ENCODE peak calls at places on chromosome 7, in four cellular contexts. One of them, this sample, is unnamed.

GRCh38 chr7:27170936-27171635 is 3.0 kb downstream of the HOXA10 start:
- DNase-seq in stimulated activated CD4-positive, alpha-beta T cell treated with anti-CD3 and anti-CD28 coated beads, Interleukin-2, amount 100 ng/mL, for 48 hours: no peak
- DNase-seq in RKO: peak; percentile 71
- DNase-seq in hepatocyte: no peak
- DNase-seq in this sample: no peak

GRCh38 chr7:121288894-121289293 is 39.9 kb upstream of the WNT16 start:
- DNase-seq in RKO: peak; percentile 8
- DNase-seq in hepatocyte: no peak
- DNase-seq in stimulated activated CD4-positive, alpha-beta T cell treated with anti-CD3 and anti-CD28 coated beads, Interleukin-2, amount 100 ng/mL, for 48 hours: no peak
- DNase-seq in this sample: no peak

GRCh38 chr7:38463277-38464224 is 167.6 kb downstream of the AMPH start:
- DNase-seq in RKO: no peak
- DNase-seq in stimulated activated CD4-positive, alpha-beta T cell treated with anti-CD3 and anti-CD28 coated beads, Interleukin-2, amount 100 ng/mL, for 48 hours: peak; percentile 73
- DNase-seq in hepatocyte: peak; percentile 15
- DNase-seq in this sample: no peak

GRCh38 chr7:31058122-31058521 is 6.0 kb downstream of the ADCYAP1R1 start:
- DNase-seq in stimulated activated CD4-positive, alpha-beta T cell treated with anti-CD3 and anti-CD28 coated beads, Interleukin-2, amount 100 ng/mL, for 48 hours: no peak
- DNase-seq in hepatocyte: no peak
- DNase-seq in RKO: peak; percentile 72
- DNase-seq in this sample: no peak

GRCh38 chr7:30510124-30511074 is 5.8 kb upstream of the GGCT start:
- DNase-seq in hepatocyte: peak; percentile 50
- DNase-seq in RKO: peak; percentile 53
- DNase-seq in stimulated activated CD4-positive, alpha-beta T cell treated with anti-CD3 and anti-CD28 coated beads, Interleukin-2, amount 100 ng/mL, for 48 hours: peak; percentile 20
- DNase-seq in this sample: peak; percentile 47

GRCh38 chr7:2503056-2503941 is 16.3 kb upstream of the LFNG start:
- DNase-seq in hepatocyte: no peak
- DNase-seq in stimulated activated CD4-positive, alpha-beta T cell treated with anti-CD3 and anti-CD28 coated beads, Interleukin-2, amount 100 ng/mL, for 48 hours: no peak
- DNase-seq in RKO: no peak
- DNase-seq in this sample: no peak

GRCh38 chr7:129376778-129377700 is 57.2 kb upstream of the STRIP2 start:
- DNase-seq in hepatocyte: no peak
- DNase-seq in RKO: peak; percentile 41
- DNase-seq in stimulated activated CD4-positive, alpha-beta T cell treated with anti-CD3 and anti-CD28 coated beads, Interleukin-2, amount 100 ng/mL, for 48 hours: no peak
- DNase-seq in this sample: no peak

GRCh38 chr7:106316947-106317346 is 32.2 kb upstream of the NAMPT start:
- DNase-seq in hepatocyte: no peak
- DNase-seq in RKO: no peak
- DNase-seq in stimulated activated CD4-positive, alpha-beta T cell treated with anti-CD3 and anti-CD28 coated beads, Interleukin-2, amount 100 ng/mL, for 48 hours: no peak
- DNase-seq in this sample: no peak

GRCh38 chr7:132450188-132450587 is 126.1 kb downstream of the PLXNA4 start:
- DNase-seq in hepatocyte: no peak
- DNase-seq in stimulated activated CD4-positive, alpha-beta T cell treated with anti-CD3 and anti-CD28 coated beads, Interleukin-2, amount 100 ng/mL, for 48 hours: no peak
- DNase-seq in RKO: no peak
- DNase-seq in this sample: peak; percentile 65

This sample was measured in NCI-H82.